ENCODE peak calls at places on chromosomes 4 and X, in ten cellular contexts. One of them, this sample, is unnamed.

GRCh38 chr4:37715889-37716402 is 29.8 kb upstream of the RELL1 start:
- DNase-seq in transverse colon: peak; percentile 82
- DNase-seq in HCT116: no peak
- DNase-seq in GM23338: no peak
- DNase-seq in suprapubic skin: no peak
- DNase-seq in Panc1: no peak
- DNase-seq in spleen: no peak
- DNase-seq in stomach: no peak
- DNase-seq in vagina: no peak
- DNase-seq in K562: no peak
- DNase-seq in this sample: no peak

GRCh38 chrX:116317409-116317808 is 119.0 kb upstream of the SLC6A14 start:
- DNase-seq in transverse colon: no peak
- DNase-seq in HCT116: no peak
- DNase-seq in GM23338: peak; percentile 1
- DNase-seq in suprapubic skin: no peak
- DNase-seq in Panc1: no peak
- DNase-seq in spleen: no peak
- DNase-seq in stomach: peak; percentile 28
- DNase-seq in vagina: no peak
- DNase-seq in K562: no peak
- DNase-seq in this sample: peak; percentile 73

GRCh38 chr4:177427097-177427665 is 15.1 kb downstream of the AGA start:
- DNase-seq in transverse colon: no peak
- DNase-seq in HCT116: no peak
- DNase-seq in GM23338: no peak
- DNase-seq in suprapubic skin: no peak
- DNase-seq in Panc1: no peak
- DNase-seq in spleen: no peak
- DNase-seq in stomach: no peak
- DNase-seq in vagina: no peak
- DNase-seq in K562: no peak
- DNase-seq in this sample: no peak

GRCh38 chr4:83217721-83218522 is 66.7 kb downstream of the COQ2 start:
- DNase-seq in transverse colon: peak; percentile 47
- DNase-seq in HCT116: no peak
- DNase-seq in GM23338: no peak
- DNase-seq in suprapubic skin: no peak
- DNase-seq in Panc1: no peak
- DNase-seq in spleen: no peak
- DNase-seq in stomach: peak; percentile 35
- DNase-seq in vagina: peak; percentile 77
- DNase-seq in K562: no peak
- DNase-seq in this sample: no peak

GRCh38 chr4:105061136-105061696 is 85.5 kb upstream of the TET2 start:
- DNase-seq in transverse colon: peak; percentile 19
- DNase-seq in HCT116: peak; percentile 28
- DNase-seq in GM23338: peak; percentile 71
- DNase-seq in suprapubic skin: no peak
- DNase-seq in Panc1: no peak
- DNase-seq in spleen: no peak
- DNase-seq in stomach: no peak
- DNase-seq in vagina: no peak
- DNase-seq in K562: no peak
- DNase-seq in this sample: no peak

GRCh38 chr4:8383016-8383415 is 57.5 kb downstream of the ACOX3 start:
- DNase-seq in transverse colon: no peak
- DNase-seq in HCT116: no peak
- DNase-seq in GM23338: no peak
- DNase-seq in suprapubic skin: no peak
- DNase-seq in Panc1: no peak
- DNase-seq in spleen: peak; percentile 67
- DNase-seq in stomach: no peak
- DNase-seq in vagina: no peak
- DNase-seq in K562: no peak
- DNase-seq in this sample: no peak

GRCh38 chr4:140069068-140069467 is 84.9 kb downstream of the MAML3 start:
- DNase-seq in transverse colon: no peak
- DNase-seq in HCT116: no peak
- DNase-seq in GM23338: no peak
- DNase-seq in suprapubic skin: no peak
- DNase-seq in Panc1: no peak
- DNase-seq in spleen: no peak
- DNase-seq in stomach: peak; percentile 46
- DNase-seq in vagina: no peak
- DNase-seq in K562: no peak
- DNase-seq in this sample: no peak

GRCh38 chrX:102651968-102652744 is 873 bp downstream of the GPRASP1 start:
- DNase-seq in transverse colon: peak; percentile 27
- DNase-seq in HCT116: no peak
- DNase-seq in GM23338: peak; percentile 69
- DNase-seq in suprapubic skin: no peak
- DNase-seq in Panc1: no peak
- DNase-seq in spleen: no peak
- DNase-seq in stomach: no peak
- DNase-seq in vagina: no peak
- DNase-seq in K562: peak; percentile 8
- DNase-seq in this sample: peak; percentile 83

GRCh38 chr4:25312496-25313193 is at the start of gene ZCCHC4:
- DNase-seq in transverse colon: peak; percentile 92
- DNase-seq in HCT116: peak; percentile 86
- DNase-seq in GM23338: peak; percentile 91
- DNase-seq in suprapubic skin: peak; percentile 94
- DNase-seq in Panc1: peak; percentile 52
- DNase-seq in spleen: peak; percentile 98
- DNase-seq in stomach: peak; percentile 94
- DNase-seq in vagina: no peak
- DNase-seq in K562: peak; percentile 96
- DNase-seq in this sample: peak; percentile 93

GRCh38 chr4:25308761-25309160 is 3.8 kb upstream of the ZCCHC4 start:
- DNase-seq in transverse colon: no peak
- DNase-seq in HCT116: no peak
- DNase-seq in GM23338: no peak
- DNase-seq in suprapubic skin: no peak
- DNase-seq in Panc1: no peak
- DNase-seq in spleen: no peak
- DNase-seq in stomach: no peak
- DNase-seq in vagina: no peak
- DNase-seq in K562: no peak
- DNase-seq in this sample: no peak

GRCh38 chr4:25310066-25310824 is 2.3 kb upstream of the ZCCHC4 start:
- DNase-seq in transverse colon: no peak
- DNase-seq in HCT116: no peak
- DNase-seq in GM23338: no peak
- DNase-seq in suprapubic skin: no peak
- DNase-seq in Panc1: no peak
- DNase-seq in spleen: no peak
- DNase-seq in stomach: no peak
- DNase-seq in vagina: no peak
- DNase-seq in K562: no peak
- DNase-seq in this sample: no peak

GRCh38 chr4:25313194-25313895 is 771 bp downstream of the ZCCHC4 start:
- DNase-seq in transverse colon: no peak
- DNase-seq in HCT116: no peak
- DNase-seq in GM23338: peak; percentile 70
- DNase-seq in suprapubic skin: no peak
- DNase-seq in Panc1: no peak
- DNase-seq in spleen: no peak
- DNase-seq in stomach: no peak
- DNase-seq in vagina: no peak
- DNase-seq in K562: no peak
- DNase-seq in this sample: no peak

GRCh38 chr4:25310825-25311210 is 1.8 kb upstream of the ZCCHC4 start:
- DNase-seq in transverse colon: no peak
- DNase-seq in HCT116: no peak
- DNase-seq in GM23338: no peak
- DNase-seq in suprapubic skin: no peak
- DNase-seq in Panc1: no peak
- DNase-seq in spleen: no peak
- DNase-seq in stomach: no peak
- DNase-seq in vagina: no peak
- DNase-seq in K562: no peak
- DNase-seq in this sample: no peak
- H3K27ac ChIP-seq in transverse colon: no peak overlapping the region
- H3K27ac ChIP-seq in HCT116: no peak overlapping the region
- H3K27ac ChIP-seq in GM23338: no peak overlapping the region
- H3K27ac ChIP-seq in suprapubic skin: no peak overlapping the region
- H3K27ac ChIP-seq in Panc1: no peak overlapping the region
- H3K27ac ChIP-seq in spleen: no peak overlapping the region
- H3K27ac ChIP-seq in stomach: no peak overlapping the region
- H3K27ac ChIP-seq in vagina: no peak overlapping the region
- H3K27ac ChIP-seq in K562: peak overlapping the region; percentile 53
- H3K27ac ChIP-seq in this sample: peak overlapping the region; percentile 13

GRCh38 chr4:94406668-94407437 is 44.9 kb upstream of the PDLIM5 start:
- DNase-seq in transverse colon: peak; percentile 74
- DNase-seq in HCT116: peak; percentile 73
- DNase-seq in GM23338: peak; percentile 90
- DNase-seq in suprapubic skin: no peak
- DNase-seq in Panc1: peak; percentile 36
- DNase-seq in spleen: no peak
- DNase-seq in stomach: peak; percentile 78
- DNase-seq in vagina: no peak
- DNase-seq in K562: peak; percentile 54
- DNase-seq in this sample: peak; percentile 89

GRCh38 chr4:94408549-94409374 is 43.0 kb upstream of the PDLIM5 start:
- DNase-seq in transverse colon: no peak
- DNase-seq in HCT116: no peak
- DNase-seq in GM23338: peak; percentile 28
- DNase-seq in suprapubic skin: no peak
- DNase-seq in Panc1: no peak
- DNase-seq in spleen: no peak
- DNase-seq in stomach: no peak
- DNase-seq in vagina: no peak
- DNase-seq in K562: no peak
- DNase-seq in this sample: no peak

GRCh38 chr4:94409375-94409679 is 42.4 kb upstream of the PDLIM5 start:
- DNase-seq in transverse colon: no peak
- DNase-seq in HCT116: no peak
- DNase-seq in GM23338: no peak
- DNase-seq in suprapubic skin: no peak
- DNase-seq in Panc1: no peak
- DNase-seq in spleen: no peak
- DNase-seq in stomach: no peak
- DNase-seq in vagina: no peak
- DNase-seq in K562: no peak
- DNase-seq in this sample: no peak

GRCh38 chr4:94409947-94410346 is 41.8 kb upstream of the PDLIM5 start:
- DNase-seq in transverse colon: no peak
- DNase-seq in HCT116: no peak
- DNase-seq in GM23338: no peak
- DNase-seq in suprapubic skin: no peak
- DNase-seq in Panc1: no peak
- DNase-seq in spleen: no peak
- DNase-seq in stomach: no peak
- DNase-seq in vagina: no peak
- DNase-seq in K562: no peak
- DNase-seq in this sample: no peak

DNA sequence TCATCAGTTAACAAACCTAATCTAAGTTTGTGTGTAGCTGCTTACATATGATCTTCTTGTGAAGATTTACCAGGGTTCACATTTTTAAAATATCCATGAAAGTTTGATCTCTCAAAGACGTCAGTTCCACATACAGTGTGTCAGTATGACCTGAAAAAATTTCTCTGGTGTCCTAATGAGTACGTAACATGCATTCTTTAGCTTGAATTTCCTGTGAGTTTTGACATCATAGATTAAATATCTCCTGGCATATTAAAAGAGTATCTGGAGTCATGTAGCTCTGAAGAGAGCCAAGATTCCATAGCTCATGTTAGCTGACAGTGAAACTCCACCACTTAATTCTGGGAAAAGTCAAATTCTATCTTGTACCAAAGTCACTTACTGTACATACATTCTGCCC is 43.9 kb upstream of the PDLIM5 start:
- DNase-seq in transverse colon: no peak
- DNase-seq in HCT116: no peak
- DNase-seq in GM23338: no peak
- DNase-seq in suprapubic skin: no peak
- DNase-seq in Panc1: no peak
- DNase-seq in spleen: no peak
- DNase-seq in stomach: no peak
- DNase-seq in vagina: no peak
- DNase-seq in K562: no peak
- DNase-seq in this sample: no peak
- H3K4me1 ChIP-seq in transverse colon: peaks cover 8% of the 10 kb centered on the region
- H3K4me1 ChIP-seq in HCT116: peaks cover 25% of the 10 kb centered on the region
- H3K4me1 ChIP-seq in GM23338: peaks cover 6% of the 10 kb centered on the region
- H3K4me1 ChIP-seq in suprapubic skin: peaks cover 7% of the 10 kb centered on the region
- H3K4me1 ChIP-seq in Panc1: no peaks in the 10 kb centered on the region
- H3K4me1 ChIP-seq in spleen: no peaks in the 10 kb centered on the region
- H3K4me1 ChIP-seq in stomach: peaks cover 25% of the 10 kb centered on the region
- H3K4me1 ChIP-seq in vagina: peaks cover 5% of the 10 kb centered on the region
- H3K4me1 ChIP-seq in K562: peaks cover 4% of the 10 kb centered on the region
- H3K4me1 ChIP-seq in this sample: peaks cover 42% of the 10 kb centered on the region

GRCh38 chr4:169164669-169165415 is 105.9 kb downstream of the SH3RF1 start:
- DNase-seq in transverse colon: no peak
- DNase-seq in HCT116: no peak
- DNase-seq in GM23338: no peak
- DNase-seq in suprapubic skin: no peak
- DNase-seq in Panc1: no peak
- DNase-seq in spleen: no peak
- DNase-seq in stomach: no peak
- DNase-seq in vagina: no peak
- DNase-seq in K562: no peak
- DNase-seq in this sample: no peak

GRCh38 chr4:169163495-169163894 is 107.3 kb downstream of the SH3RF1 start:
- DNase-seq in transverse colon: no peak
- DNase-seq in HCT116: no peak
- DNase-seq in GM23338: no peak
- DNase-seq in suprapubic skin: no peak
- DNase-seq in Panc1: no peak
- DNase-seq in spleen: no peak
- DNase-seq in stomach: no peak
- DNase-seq in vagina: no peak
- DNase-seq in K562: no peak
- DNase-seq in this sample: no peak

GRCh38 chr4:169160825-169161224 is 109.9 kb downstream of the SH3RF1 start:
- DNase-seq in transverse colon: no peak
- DNase-seq in HCT116: no peak
- DNase-seq in GM23338: no peak
- DNase-seq in suprapubic skin: no peak
- DNase-seq in Panc1: no peak
- DNase-seq in spleen: no peak
- DNase-seq in stomach: no peak
- DNase-seq in vagina: no peak
- DNase-seq in K562: no peak
- DNase-seq in this sample: no peak

GRCh38 chr4:169167958-169168357 is 102.8 kb downstream of the SH3RF1 start:
- DNase-seq in transverse colon: no peak
- DNase-seq in HCT116: no peak
- DNase-seq in GM23338: no peak
- DNase-seq in suprapubic skin: no peak
- DNase-seq in Panc1: no peak
- DNase-seq in spleen: no peak
- DNase-seq in stomach: no peak
- DNase-seq in vagina: no peak
- DNase-seq in K562: no peak
- DNase-seq in this sample: no peak

DNA sequence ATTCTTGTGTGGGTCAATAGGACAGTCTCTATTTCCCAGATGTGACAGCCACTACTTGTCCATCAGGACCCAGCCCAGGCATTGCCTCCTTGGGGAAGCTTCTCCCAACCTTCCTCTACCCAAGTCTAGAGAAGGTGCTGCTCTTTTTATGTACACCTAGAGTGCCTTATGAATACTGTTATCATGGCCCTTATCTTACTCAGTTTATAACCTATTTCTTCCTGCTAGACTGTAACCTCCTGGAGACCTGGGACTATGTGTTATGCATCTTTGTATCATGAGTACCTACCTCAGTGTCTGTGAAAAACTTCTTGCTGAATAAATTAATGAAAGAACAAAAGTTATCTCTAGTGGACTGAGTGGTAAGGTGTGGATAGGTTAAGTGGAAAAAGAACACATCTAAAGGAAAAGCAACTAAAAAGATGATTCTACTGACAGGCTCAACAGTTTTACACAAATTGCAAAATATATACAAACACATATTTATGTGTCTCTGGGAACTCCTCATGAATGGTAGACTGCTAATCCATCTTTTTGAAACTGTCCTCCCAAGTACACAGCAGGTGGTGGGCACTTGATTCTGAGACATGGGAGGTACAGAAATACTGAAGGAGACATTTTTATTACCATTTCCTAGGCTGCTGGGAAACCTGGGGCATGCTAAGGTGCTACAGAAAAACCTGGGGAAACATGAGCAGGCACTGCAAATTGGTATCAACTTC is 106.6 kb downstream of the SH3RF1 start:
- DNase-seq in transverse colon: no peak
- DNase-seq in HCT116: no peak
- DNase-seq in GM23338: no peak
- DNase-seq in suprapubic skin: no peak
- DNase-seq in Panc1: no peak
- DNase-seq in spleen: no peak
- DNase-seq in stomach: no peak
- DNase-seq in vagina: no peak
- DNase-seq in K562: no peak
- DNase-seq in this sample: no peak
- TF ChIP-seq POLR2AphosphoS5 in transverse colon: no peak
- TF ChIP-seq POLR2AphosphoS5 in HCT116: no peak
- TF ChIP-seq POLR2AphosphoS5 in GM23338: no peak
- TF ChIP-seq POLR2AphosphoS5 in suprapubic skin: no peak
- TF ChIP-seq POLR2AphosphoS5 in Panc1: no peak
- TF ChIP-seq POLR2AphosphoS5 in spleen: no peak
- TF ChIP-seq POLR2AphosphoS5 in stomach: no peak
- TF ChIP-seq POLR2AphosphoS5 in vagina: no peak
- TF ChIP-seq POLR2AphosphoS5 in K562: no peak
- TF ChIP-seq POLR2AphosphoS5 in this sample: no peak

DNA sequence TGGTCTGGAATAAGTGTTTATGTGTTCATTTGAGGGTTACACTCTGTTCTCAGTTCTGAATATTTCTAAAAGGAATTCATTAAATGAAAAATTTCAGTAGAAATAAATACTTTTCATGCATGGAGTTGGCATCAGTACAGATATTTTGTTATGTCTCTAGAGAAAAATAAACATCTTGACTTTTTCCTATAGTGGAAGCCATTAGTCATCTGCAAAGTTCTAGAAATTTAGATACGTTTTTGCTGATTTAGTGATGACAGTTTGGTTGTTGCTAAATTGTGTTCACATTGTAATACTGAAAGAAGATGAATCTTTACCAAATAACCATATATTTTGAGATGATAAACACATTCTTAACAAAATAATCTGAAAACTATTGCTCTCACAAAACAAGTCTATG is 268.2 kb upstream of the TEX13A start:
- DNase-seq in transverse colon: no peak
- DNase-seq in HCT116: no peak
- DNase-seq in GM23338: no peak
- DNase-seq in suprapubic skin: no peak
- DNase-seq in Panc1: no peak
- DNase-seq in spleen: no peak
- DNase-seq in stomach: no peak
- DNase-seq in vagina: no peak
- DNase-seq in K562: no peak
- DNase-seq in this sample: no peak
- H3K27ac ChIP-seq in transverse colon: no peak overlapping the region
- H3K27ac ChIP-seq in HCT116: no peak overlapping the region
- H3K27ac ChIP-seq in GM23338: no peak overlapping the region
- H3K27ac ChIP-seq in suprapubic skin: no peak overlapping the region
- H3K27ac ChIP-seq in Panc1: no peak overlapping the region
- H3K27ac ChIP-seq in spleen: no peak overlapping the region
- H3K27ac ChIP-seq in stomach: no peak overlapping the region
- H3K27ac ChIP-seq in vagina: no peak overlapping the region
- H3K27ac ChIP-seq in K562: no peak overlapping the region
- H3K27ac ChIP-seq in this sample: no peak overlapping the region

This sample was measured in sigmoid colon.